ENCODE peak calls at places on chromosomes 1 and 21, in seven cellular contexts. K is choroid plexus epithelial cell, V is hypothalamus, Z is WTC11, N is NCI-H1436, T is left ventricle myocardium inferior, W is C1 segment of cervical spinal cord. P is an unnamed sample.

GRCh38 chr1:176384841-176385240 is 78.1 kb upstream of the PAPPA2 start:
- DNase-seq in W (no peak), N (no peak), V (no peak), K (no peak), Z (no peak), T (no peak), P (no peak)

GRCh38 chr1:201531551-201532425 is 7.1 kb upstream of the NAV1 start:
- DNase-seq in Z (no peak), N (no peak), T (peak), W (no peak), K (no peak), V (no peak), P (peak)

GRCh38 chr1:234858722-234859121 is 248.7 kb upstream of the IRF2BP2 start:
- DNase-seq in N (no peak), V (no peak), W (no peak), Z (no peak), T (no peak), K (no peak), P (no peak)

GRCh38 chr1:69862906-69863305 is 295.2 kb downstream of the LRRC7 start:
- DNase-seq in K (peak), N (no peak), Z (no peak), T (no peak), W (no peak), V (no peak), P (no peak)

GRCh38 chr21:45607021-45607921 is 36.3 kb upstream of the PCBP3 start:
- DNase-seq in V (no peak), Z (no peak), T (no peak), W (no peak), N (no peak), K (peak), P (peak)

GRCh38 chr1:1080122-1080753 is 6.1 kb upstream of the RNF223 start:
- DNase-seq in K (peak), V (no peak), Z (peak), W (peak), T (peak), N (no peak), P (peak)

GRCh38 chr1:33256335-33256700 is at the start of gene ZNF362:
- DNase-seq in N (peak), K (peak), T (peak), Z (peak), V (peak), W (no peak), P (peak)

GRCh38 chr1:172680733-172681275 is 21.9 kb downstream of the FASLG start:
- DNase-seq in V (no peak), N (no peak), K (no peak), W (no peak), Z (no peak), T (no peak), P (peak)

GRCh38 chr1:111720274-111720976 is 18.8 kb downstream of the INKA2 start:
- DNase-seq in N (no peak), Z (no peak), V (no peak), W (no peak), T (peak), K (no peak), P (peak)

GRCh38 chr21:14737922-14738321 is 191.8 kb upstream of the SAMSN1 start:
- DNase-seq in N (no peak), V (no peak), Z (no peak), W (no peak), T (no peak), K (peak), P (peak)

GRCh38 chr1:41813755-41814694 is 104.7 kb downstream of the HIVEP3 start:
- DNase-seq in V (no peak), K (no peak), Z (no peak), N (no peak), T (peak), W (no peak), P (no peak)

GRCh38 chr1:59917026-59917784 is 9.4 kb downstream of the CYP2J2 start:
- DNase-seq in Z (no peak), N (no peak), W (peak), T (no peak), K (no peak), V (no peak), P (no peak)

GRCh38 chr21:44957901-44958451 is 18.1 kb downstream of the SLX9 start:
- DNase-seq in Z (no peak), K (no peak), N (no peak), V (no peak), W (no peak), T (peak), P (no peak)

GRCh38 chr1:60470231-60470630 is 396.7 kb upstream of the C1orf87 start:
- DNase-seq in T (no peak), N (no peak), V (no peak), K (peak), W (no peak), Z (no peak), P (no peak)

GRCh38 chr1:46571691-46572225 is 20.3 kb upstream of the KNCN start:
- DNase-seq in Z (no peak), K (no peak), W (no peak), N (no peak), V (no peak), T (no peak), P (no peak)

GRCh38 chr1:174748603-174749002 is 251.1 kb upstream of the CACYBP start:
- DNase-seq in T (no peak), K (no peak), V (no peak), N (no peak), Z (no peak), W (no peak), P (no peak)

GRCh38 chr1:205017766-205018165 is 25.2 kb upstream of the CNTN2 start:
- DNase-seq in V (no peak), T (no peak), W (no peak), N (no peak), Z (no peak), K (no peak), P (no peak)

GRCh38 chr1:1181938-1182410 is 8.3 kb downstream of the TTLL10 start:
- DNase-seq in Z (peak), K (no peak), W (no peak), V (no peak), N (no peak), T (peak), P (peak)

GRCh38 chr1:30847358-30847972 is 61.1 kb downstream of the SDC3 start:
- DNase-seq in Z (peak), V (peak), W (peak), N (peak), K (peak), T (peak), P (peak)

GRCh38 chr1:112247036-112247597 is 148.9 kb upstream of the CTTNBP2NL start:
- DNase-seq in V (no peak), W (no peak), T (no peak), K (no peak), Z (no peak), N (peak), P (no peak)

GRCh38 chr1:1089731-1090423 is 15.8 kb upstream of the RNF223 start:
- DNase-seq in K (no peak), Z (no peak), W (no peak), N (no peak), V (no peak), T (no peak), P (no peak)

GRCh38 chr1:192880191-192880590 is 71.4 kb downstream of the RGS2 start:
- DNase-seq in W (no peak), V (no peak), K (no peak), T (no peak), N (no peak), Z (no peak), P (no peak)

GRCh38 chr1:211697356-211697755 is 21.9 kb upstream of the NEK2 start:
- DNase-seq in K (no peak), W (no peak), Z (no peak), T (no peak), N (peak), V (no peak), P (no peak)

GRCh38 chr1:84365225-84366221 is 32.8 kb upstream of the DNASE2B start:
- DNase-seq in N (no peak), K (peak), V (no peak), W (no peak), Z (no peak), T (no peak), P (no peak)

GRCh38 chr1:113912594-113913311 is 7.6 kb downstream of the DCLRE1B start:
- DNase-seq in V (no peak), Z (no peak), T (peak), W (no peak), N (no peak), K (peak), P (no peak)

GRCh38 chr21:41610042-41610839 is 102.3 kb upstream of the TMPRSS2 start:
- DNase-seq in Z (peak), K (peak), T (peak), V (no peak), N (peak), W (no peak), P (peak)

GRCh38 chr1:225949041-225949440 is 8.0 kb upstream of the LEFTY2 start:
- DNase-seq in W (no peak), V (no peak), K (no peak), T (no peak), Z (no peak), N (no peak), P (no peak)

GRCh38 chr1:108016451-108016920 is 51.5 kb upstream of the VAV3 start:
- DNase-seq in K (peak), V (no peak), T (no peak), W (no peak), N (no peak), Z (no peak), P (no peak)

GRCh38 chr1:178093150-178093957 is 550 bp upstream of the RASAL2 start:
- DNase-seq in Z (peak), W (peak), T (peak), K (peak), N (peak), V (peak), P (peak)

GRCh38 chr1:3673381-3674099 is 21.2 kb downstream of the TP73 start:
- DNase-seq in W (no peak), K (no peak), T (no peak), N (no peak), Z (peak), V (no peak), P (no peak)

GRCh38 chr1:182446033-182446669 is 3.8 kb upstream of the RGSL1 start:
- DNase-seq in W (no peak), T (no peak), Z (peak), N (peak), K (peak), V (no peak), P (peak)

GRCh38 chr1:153470707-153471106 is 10.3 kb upstream of the S100A7 start:
- DNase-seq in T (no peak), K (no peak), N (no peak), W (no peak), Z (no peak), V (no peak), P (no peak)

GRCh38 chr1:78047131-78047530 is 1.4 kb downstream of the GIPC2 start:
- DNase-seq in K (no peak), Z (no peak), N (no peak), V (no peak), W (no peak), T (no peak), P (peak)

GRCh38 chr1:156508205-156508954 is 7.8 kb upstream of the MEF2D start:
- DNase-seq in T (peak), N (no peak), K (peak), Z (no peak), W (peak), V (no peak), P (no peak)

GRCh38 chr1:214380418-214380817 is 99.5 kb downstream of the SMYD2 start:
- DNase-seq in W (no peak), N (no peak), K (no peak), Z (no peak), V (no peak), T (no peak), P (no peak)

GRCh38 chr1:22452401-22452963 is 831 bp downstream of the ZBTB40 start:
- DNase-seq in N (no peak), W (peak), K (peak), Z (no peak), V (peak), T (peak), P (no peak)

GRCh38 chr21:45868488-45868887 is 113.1 kb upstream of the COL6A1 start:
- DNase-seq in K (no peak), T (no peak), V (no peak), N (no peak), Z (no peak), W (no peak), P (no peak)

P was measured in GM23338.